ENCODE peak calls at places on chromosomes 12 and 14, in six cellular contexts. One of them, this sample, is unnamed.
A peak's percentile ranks its signal among the peaks of the same experiment; 100 is the strongest.

GRCh38 chr14:58549358-58549757 is 88.4 kb upstream of the DACT1 start:
- DNase-seq in stimulated activated naive CD8-positive, alpha-beta T cell treated with anti-CD3 and anti-CD28 coated beads, Interleukin-15, Interleukin-2, amounts not matched to agents 100 U/mL and 50 U/mL, for 24 hours: no peak
- DNase-seq in stimulated activated naive CD4-positive, alpha-beta T cell: no peak
- DNase-seq in T-cell: no peak
- DNase-seq in AG08395: no peak
- DNase-seq in activated naive CD8-positive, alpha-beta T cell treated with anti-CD3 and anti-CD28 coated beads, Interleukin-2, amount 50 U/mL, for 24 hours: no peak
- DNase-seq in this sample: no peak

GRCh38 chr12:56013482-56013881 is 7.4 kb upstream of the IKZF4 start:
- DNase-seq in stimulated activated naive CD4-positive, alpha-beta T cell: no peak
- DNase-seq in stimulated activated naive CD8-positive, alpha-beta T cell treated with anti-CD3 and anti-CD28 coated beads, Interleukin-15, Interleukin-2, amounts not matched to agents 100 U/mL and 50 U/mL, for 24 hours: no peak
- DNase-seq in T-cell: no peak
- DNase-seq in AG08395: no peak
- DNase-seq in activated naive CD8-positive, alpha-beta T cell treated with anti-CD3 and anti-CD28 coated beads, Interleukin-2, amount 50 U/mL, for 24 hours: no peak
- DNase-seq in this sample: no peak

GRCh38 chr12:108063192-108063591 is 65.9 kb upstream of the WSCD2 start:
- DNase-seq in T-cell: no peak
- DNase-seq in stimulated activated naive CD4-positive, alpha-beta T cell: no peak
- DNase-seq in AG08395: no peak
- DNase-seq in stimulated activated naive CD8-positive, alpha-beta T cell treated with anti-CD3 and anti-CD28 coated beads, Interleukin-15, Interleukin-2, amounts not matched to agents 100 U/mL and 50 U/mL, for 24 hours: no peak
- DNase-seq in activated naive CD8-positive, alpha-beta T cell treated with anti-CD3 and anti-CD28 coated beads, Interleukin-2, amount 50 U/mL, for 24 hours: no peak
- DNase-seq in this sample: peak; percentile 2

GRCh38 chr12:126337556-126337955 is 1272.3 kb downstream of the AACS start:
- DNase-seq in activated naive CD8-positive, alpha-beta T cell treated with anti-CD3 and anti-CD28 coated beads, Interleukin-2, amount 50 U/mL, for 24 hours: no peak
- DNase-seq in stimulated activated naive CD8-positive, alpha-beta T cell treated with anti-CD3 and anti-CD28 coated beads, Interleukin-15, Interleukin-2, amounts not matched to agents 100 U/mL and 50 U/mL, for 24 hours: no peak
- DNase-seq in stimulated activated naive CD4-positive, alpha-beta T cell: no peak
- DNase-seq in T-cell: no peak
- DNase-seq in AG08395: peak; percentile 50
- DNase-seq in this sample: no peak

GRCh38 chr12:113131556-113131955 is 4.0 kb downstream of the RASAL1 start:
- DNase-seq in stimulated activated naive CD8-positive, alpha-beta T cell treated with anti-CD3 and anti-CD28 coated beads, Interleukin-15, Interleukin-2, amounts not matched to agents 100 U/mL and 50 U/mL, for 24 hours: no peak
- DNase-seq in activated naive CD8-positive, alpha-beta T cell treated with anti-CD3 and anti-CD28 coated beads, Interleukin-2, amount 50 U/mL, for 24 hours: no peak
- DNase-seq in AG08395: no peak
- DNase-seq in stimulated activated naive CD4-positive, alpha-beta T cell: no peak
- DNase-seq in T-cell: no peak
- DNase-seq in this sample: no peak

GRCh38 chr12:52119398-52120254 is 40.1 kb downstream of the SMIM41 start:
- DNase-seq in stimulated activated naive CD8-positive, alpha-beta T cell treated with anti-CD3 and anti-CD28 coated beads, Interleukin-15, Interleukin-2, amounts not matched to agents 100 U/mL and 50 U/mL, for 24 hours: peak; percentile 61
- DNase-seq in T-cell: no peak
- DNase-seq in AG08395: peak; percentile 27
- DNase-seq in activated naive CD8-positive, alpha-beta T cell treated with anti-CD3 and anti-CD28 coated beads, Interleukin-2, amount 50 U/mL, for 24 hours: peak; percentile 58
- DNase-seq in stimulated activated naive CD4-positive, alpha-beta T cell: no peak
- DNase-seq in this sample: no peak

GRCh38 chr12:81798294-81798693 is 39.1 kb upstream of the PPFIA2 start:
- DNase-seq in T-cell: no peak
- DNase-seq in activated naive CD8-positive, alpha-beta T cell treated with anti-CD3 and anti-CD28 coated beads, Interleukin-2, amount 50 U/mL, for 24 hours: no peak
- DNase-seq in stimulated activated naive CD4-positive, alpha-beta T cell: no peak
- DNase-seq in stimulated activated naive CD8-positive, alpha-beta T cell treated with anti-CD3 and anti-CD28 coated beads, Interleukin-15, Interleukin-2, amounts not matched to agents 100 U/mL and 50 U/mL, for 24 hours: no peak
- DNase-seq in AG08395: no peak
- DNase-seq in this sample: no peak

GRCh38 chr14:65351493-65352224 is 60.9 kb upstream of the FUT8 start:
- DNase-seq in T-cell: no peak
- DNase-seq in AG08395: no peak
- DNase-seq in stimulated activated naive CD4-positive, alpha-beta T cell: no peak
- DNase-seq in stimulated activated naive CD8-positive, alpha-beta T cell treated with anti-CD3 and anti-CD28 coated beads, Interleukin-15, Interleukin-2, amounts not matched to agents 100 U/mL and 50 U/mL, for 24 hours: no peak
- DNase-seq in activated naive CD8-positive, alpha-beta T cell treated with anti-CD3 and anti-CD28 coated beads, Interleukin-2, amount 50 U/mL, for 24 hours: no peak
- DNase-seq in this sample: no peak

GRCh38 chr14:99726538-99727095 is 42.5 kb downstream of the CYP46A1 start:
- DNase-seq in stimulated activated naive CD4-positive, alpha-beta T cell: no peak
- DNase-seq in stimulated activated naive CD8-positive, alpha-beta T cell treated with anti-CD3 and anti-CD28 coated beads, Interleukin-15, Interleukin-2, amounts not matched to agents 100 U/mL and 50 U/mL, for 24 hours: no peak
- DNase-seq in activated naive CD8-positive, alpha-beta T cell treated with anti-CD3 and anti-CD28 coated beads, Interleukin-2, amount 50 U/mL, for 24 hours: no peak
- DNase-seq in T-cell: no peak
- DNase-seq in AG08395: no peak
- DNase-seq in this sample: no peak

GRCh38 chr12:100573499-100574261 is at the start of gene GAS2L3:
- DNase-seq in stimulated activated naive CD4-positive, alpha-beta T cell: no peak
- DNase-seq in activated naive CD8-positive, alpha-beta T cell treated with anti-CD3 and anti-CD28 coated beads, Interleukin-2, amount 50 U/mL, for 24 hours: peak; percentile 70
- DNase-seq in stimulated activated naive CD8-positive, alpha-beta T cell treated with anti-CD3 and anti-CD28 coated beads, Interleukin-15, Interleukin-2, amounts not matched to agents 100 U/mL and 50 U/mL, for 24 hours: peak; percentile 71
- DNase-seq in T-cell: no peak
- DNase-seq in AG08395: peak; percentile 95
- DNase-seq in this sample: peak; percentile 74

GRCh38 chr14:89697281-89698060 is 257.1 kb downstream of the EFCAB11 start:
- DNase-seq in T-cell: no peak
- DNase-seq in activated naive CD8-positive, alpha-beta T cell treated with anti-CD3 and anti-CD28 coated beads, Interleukin-2, amount 50 U/mL, for 24 hours: no peak
- DNase-seq in stimulated activated naive CD4-positive, alpha-beta T cell: no peak
- DNase-seq in AG08395: no peak
- DNase-seq in stimulated activated naive CD8-positive, alpha-beta T cell treated with anti-CD3 and anti-CD28 coated beads, Interleukin-15, Interleukin-2, amounts not matched to agents 100 U/mL and 50 U/mL, for 24 hours: no peak
- DNase-seq in this sample: no peak

GRCh38 chr12:116592116-116592637 is 33.0 kb downstream of the MAP1LC3B2 start:
- DNase-seq in stimulated activated naive CD8-positive, alpha-beta T cell treated with anti-CD3 and anti-CD28 coated beads, Interleukin-15, Interleukin-2, amounts not matched to agents 100 U/mL and 50 U/mL, for 24 hours: no peak
- DNase-seq in AG08395: no peak
- DNase-seq in stimulated activated naive CD4-positive, alpha-beta T cell: no peak
- DNase-seq in T-cell: no peak
- DNase-seq in activated naive CD8-positive, alpha-beta T cell treated with anti-CD3 and anti-CD28 coated beads, Interleukin-2, amount 50 U/mL, for 24 hours: no peak
- DNase-seq in this sample: peak; percentile 46

GRCh38 chr12:68374315-68374982 is 42.3 kb upstream of the MDM1 start:
- DNase-seq in stimulated activated naive CD4-positive, alpha-beta T cell: no peak
- DNase-seq in activated naive CD8-positive, alpha-beta T cell treated with anti-CD3 and anti-CD28 coated beads, Interleukin-2, amount 50 U/mL, for 24 hours: no peak
- DNase-seq in stimulated activated naive CD8-positive, alpha-beta T cell treated with anti-CD3 and anti-CD28 coated beads, Interleukin-15, Interleukin-2, amounts not matched to agents 100 U/mL and 50 U/mL, for 24 hours: no peak
- DNase-seq in AG08395: no peak
- DNase-seq in T-cell: peak; percentile 42
- DNase-seq in this sample: no peak

GRCh38 chr14:51834218-51834617 is 26.2 kb upstream of the GNG2 start:
- DNase-seq in T-cell: no peak
- DNase-seq in AG08395: no peak
- DNase-seq in stimulated activated naive CD8-positive, alpha-beta T cell treated with anti-CD3 and anti-CD28 coated beads, Interleukin-15, Interleukin-2, amounts not matched to agents 100 U/mL and 50 U/mL, for 24 hours: no peak
- DNase-seq in activated naive CD8-positive, alpha-beta T cell treated with anti-CD3 and anti-CD28 coated beads, Interleukin-2, amount 50 U/mL, for 24 hours: no peak
- DNase-seq in stimulated activated naive CD4-positive, alpha-beta T cell: no peak
- DNase-seq in this sample: no peak

GRCh38 chr14:105867961-105868599 is 341.7 kb downstream of the TMEM121 start:
- DNase-seq in stimulated activated naive CD4-positive, alpha-beta T cell: no peak
- DNase-seq in AG08395: no peak
- DNase-seq in T-cell: no peak
- DNase-seq in activated naive CD8-positive, alpha-beta T cell treated with anti-CD3 and anti-CD28 coated beads, Interleukin-2, amount 50 U/mL, for 24 hours: no peak
- DNase-seq in stimulated activated naive CD8-positive, alpha-beta T cell treated with anti-CD3 and anti-CD28 coated beads, Interleukin-15, Interleukin-2, amounts not matched to agents 100 U/mL and 50 U/mL, for 24 hours: no peak
- DNase-seq in this sample: no peak

GRCh38 chr12:14589169-14590004 is 21.7 kb upstream of the PLBD1 start:
- DNase-seq in AG08395: no peak
- DNase-seq in stimulated activated naive CD8-positive, alpha-beta T cell treated with anti-CD3 and anti-CD28 coated beads, Interleukin-15, Interleukin-2, amounts not matched to agents 100 U/mL and 50 U/mL, for 24 hours: no peak
- DNase-seq in activated naive CD8-positive, alpha-beta T cell treated with anti-CD3 and anti-CD28 coated beads, Interleukin-2, amount 50 U/mL, for 24 hours: no peak
- DNase-seq in T-cell: no peak
- DNase-seq in stimulated activated naive CD4-positive, alpha-beta T cell: no peak
- DNase-seq in this sample: no peak

GRCh38 chr14:99179946-99180345 is 92.1 kb downstream of the BCL11B start:
- DNase-seq in stimulated activated naive CD8-positive, alpha-beta T cell treated with anti-CD3 and anti-CD28 coated beads, Interleukin-15, Interleukin-2, amounts not matched to agents 100 U/mL and 50 U/mL, for 24 hours: no peak
- DNase-seq in AG08395: no peak
- DNase-seq in T-cell: no peak
- DNase-seq in stimulated activated naive CD4-positive, alpha-beta T cell: no peak
- DNase-seq in activated naive CD8-positive, alpha-beta T cell treated with anti-CD3 and anti-CD28 coated beads, Interleukin-2, amount 50 U/mL, for 24 hours: no peak
- DNase-seq in this sample: no peak

GRCh38 chr12:131390408-131391100 is 320.3 kb upstream of the SFSWAP start:
- DNase-seq in T-cell: no peak
- DNase-seq in stimulated activated naive CD4-positive, alpha-beta T cell: no peak
- DNase-seq in AG08395: no peak
- DNase-seq in activated naive CD8-positive, alpha-beta T cell treated with anti-CD3 and anti-CD28 coated beads, Interleukin-2, amount 50 U/mL, for 24 hours: no peak
- DNase-seq in stimulated activated naive CD8-positive, alpha-beta T cell treated with anti-CD3 and anti-CD28 coated beads, Interleukin-15, Interleukin-2, amounts not matched to agents 100 U/mL and 50 U/mL, for 24 hours: no peak
- DNase-seq in this sample: no peak

GRCh38 chr14:100741956-100742355 is 15.3 kb downstream of the DLK1 start:
- DNase-seq in AG08395: no peak
- DNase-seq in T-cell: no peak
- DNase-seq in activated naive CD8-positive, alpha-beta T cell treated with anti-CD3 and anti-CD28 coated beads, Interleukin-2, amount 50 U/mL, for 24 hours: no peak
- DNase-seq in stimulated activated naive CD8-positive, alpha-beta T cell treated with anti-CD3 and anti-CD28 coated beads, Interleukin-15, Interleukin-2, amounts not matched to agents 100 U/mL and 50 U/mL, for 24 hours: no peak
- DNase-seq in stimulated activated naive CD4-positive, alpha-beta T cell: no peak
- DNase-seq in this sample: peak; percentile 6

GRCh38 chr12:117347588-117347987 is 13.8 kb downstream of the NOS1 start:
- DNase-seq in AG08395: no peak
- DNase-seq in stimulated activated naive CD4-positive, alpha-beta T cell: no peak
- DNase-seq in activated naive CD8-positive, alpha-beta T cell treated with anti-CD3 and anti-CD28 coated beads, Interleukin-2, amount 50 U/mL, for 24 hours: no peak
- DNase-seq in stimulated activated naive CD8-positive, alpha-beta T cell treated with anti-CD3 and anti-CD28 coated beads, Interleukin-15, Interleukin-2, amounts not matched to agents 100 U/mL and 50 U/mL, for 24 hours: no peak
- DNase-seq in T-cell: no peak
- DNase-seq in this sample: no peak

GRCh38 chr14:60970146-60970545 is 10.7 kb downstream of the TRMT5 start:
- DNase-seq in AG08395: no peak
- DNase-seq in T-cell: no peak
- DNase-seq in activated naive CD8-positive, alpha-beta T cell treated with anti-CD3 and anti-CD28 coated beads, Interleukin-2, amount 50 U/mL, for 24 hours: no peak
- DNase-seq in stimulated activated naive CD4-positive, alpha-beta T cell: no peak
- DNase-seq in stimulated activated naive CD8-positive, alpha-beta T cell treated with anti-CD3 and anti-CD28 coated beads, Interleukin-15, Interleukin-2, amounts not matched to agents 100 U/mL and 50 U/mL, for 24 hours: no peak
- DNase-seq in this sample: no peak